ENCODE peak calls at places on chromosomes 6 and 20, in ten cellular contexts. S, D, G, K, X, Z, A, Q, B and J are unnamed samples.

GRCh38 chr6:112202639-112203341 is 51.6 kb downstream of the LAMA4 start:
- DNase-seq in S (peak; percentile 15), D (no peak), G (no peak), K (peak; percentile 7), X (no peak), Z (no peak), A (no peak), Q (peak; percentile 20), B (no peak), J (no peak)

GRCh38 chr6:17091122-17091521 is 10.7 kb upstream of the STMND1 start:
- DNase-seq in S (no peak), D (no peak), G (no peak), K (no peak), X (no peak), Z (no peak), A (no peak), Q (no peak), B (no peak), J (no peak)

GRCh38 chr20:11092151-11092550 is 418.4 kb upstream of the JAG1 start:
- DNase-seq in S (no peak), D (no peak), G (no peak), K (no peak), X (no peak), Z (peak; percentile 33), A (no peak), Q (no peak), B (no peak), J (no peak)

GRCh38 chr20:6611911-6612614 is 155.4 kb upstream of the BMP2 start:
- DNase-seq in S (no peak), D (no peak), G (no peak), K (no peak), X (no peak), Z (peak; percentile 86), A (no peak), Q (no peak), B (no peak), J (no peak)

GRCh38 chr6:56096946-56097345 is 150.4 kb downstream of the COL21A1 start:
- DNase-seq in S (no peak), D (no peak), G (no peak), K (no peak), X (no peak), Z (peak; percentile 3), A (no peak), Q (no peak), B (no peak), J (no peak)

GRCh38 chr6:84344005-84344404 is 116.6 kb upstream of the CEP162 start:
- DNase-seq in S (no peak), D (no peak), G (no peak), K (no peak), X (no peak), Z (no peak), A (no peak), Q (no peak), B (no peak), J (no peak)

GRCh38 chr6:90444125-90444745 is 142.6 kb downstream of the MAP3K7 start:
- DNase-seq in S (no peak), D (no peak), G (no peak), K (no peak), X (no peak), Z (no peak), A (no peak), Q (peak; percentile 69), B (no peak), J (no peak)

GRCh38 chr20:38885357-38885756 is 40.9 kb upstream of the FAM83D start:
- DNase-seq in S (no peak), D (no peak), G (no peak), K (no peak), X (no peak), Z (no peak), A (no peak), Q (no peak), B (no peak), J (no peak)

GRCh38 chr20:49187330-49188100 is 619 bp downstream of the STAU1 start:
- DNase-seq in S (peak; percentile 69), D (peak; percentile 51), G (peak; percentile 48), K (no peak), X (peak; percentile 17), Z (no peak), A (no peak), Q (peak; percentile 21), B (peak; percentile 35), J (no peak)

GRCh38 chr6:24125980-24126379 is at the start of gene NRSN1:
- DNase-seq in S (no peak), D (no peak), G (peak; percentile 85), K (no peak), X (no peak), Z (peak; percentile 2), A (peak; percentile 34), Q (no peak), B (peak; percentile 32), J (no peak)

GRCh38 chr20:47854687-47855212 is 69.5 kb upstream of the SULF2 start:
- DNase-seq in S (peak; percentile 56), D (peak; percentile 60), G (peak; percentile 70), K (no peak), X (no peak), Z (peak; percentile 59), A (no peak), Q (peak; percentile 33), B (peak; percentile 64), J (peak; percentile 76)

GRCh38 chr6:109788687-109789086 is 97.6 kb downstream of the FIG4 start:
- DNase-seq in S (no peak), D (no peak), G (no peak), K (no peak), X (no peak), Z (no peak), A (no peak), Q (no peak), B (no peak), J (no peak)

GRCh38 chr6:167558213-167558869 is 233.5 kb downstream of the TTLL2 start:
- DNase-seq in S (no peak), D (no peak), G (no peak), K (no peak), X (no peak), Z (no peak), A (no peak), Q (no peak), B (no peak), J (no peak)

GRCh38 chr6:129717287-129717686 is 7.3 kb upstream of the ARHGAP18 start:
- DNase-seq in S (no peak), D (no peak), G (no peak), K (no peak), X (no peak), Z (peak; percentile 41), A (no peak), Q (no peak), B (no peak), J (peak; percentile 49)

GRCh38 chr6:3085074-3085473 is 16.8 kb downstream of the RIPK1 start:
- DNase-seq in S (no peak), D (no peak), G (no peak), K (no peak), X (no peak), Z (no peak), A (no peak), Q (no peak), B (no peak), J (no peak)

GRCh38 chr6:137271245-137272183 is 52.3 kb upstream of the IFNGR1 start:
- DNase-seq in S (no peak), D (peak; percentile 48), G (peak; percentile 52), K (no peak), X (no peak), Z (peak; percentile 70), A (peak; percentile 68), Q (peak; percentile 60), B (peak; percentile 22), J (peak; percentile 71)

GRCh38 chr6:123380257-123380656 is 256.5 kb downstream of the TRDN start:
- DNase-seq in S (no peak), D (peak; percentile 21), G (peak; percentile 28), K (no peak), X (no peak), Z (peak; percentile 34), A (peak; percentile 77), Q (peak; percentile 77), B (no peak), J (peak; percentile 56)

GRCh38 chr6:170096803-170097504 is 193.9 kb downstream of the DLL1 start:
- DNase-seq in S (no peak), D (no peak), G (no peak), K (no peak), X (no peak), Z (no peak), A (no peak), Q (no peak), B (no peak), J (no peak)

GRCh38 chr20:8757146-8757545 is 311.7 kb upstream of the PLCB4 start:
- DNase-seq in S (no peak), D (peak; percentile 7), G (no peak), K (no peak), X (no peak), Z (no peak), A (no peak), Q (peak; percentile 81), B (no peak), J (peak; percentile 76)